ENCODE peak calls at places on chromosome 9, in six cellular contexts. One of them, this sample, is unnamed.

GRCh38 chr9:35820076-35820475 is 5.2 kb upstream of the HINT2 start:
- DNase-seq in stimulated activated CD4-positive, alpha-beta T cell treated with anti-CD3 and anti-CD28 coated beads, Interleukin-12 subunit alpha, Interleukin-12 subunit beta, amount 100 ng/mL, for 4 hours: no peak
- DNase-seq in Right ventricle myocardium superior: no peak
- DNase-seq in NCI-H1417 treated with DMSO at 0.1 percent for 48 hours: no peak
- DNase-seq in choroid plexus epithelial cell: peak
- DNase-seq in nephron progenitor cell: no peak
- DNase-seq in this sample: no peak

GRCh38 chr9:72557549-72557948 is 36.1 kb downstream of the TMC1 start:
- DNase-seq in nephron progenitor cell: peak
- DNase-seq in stimulated activated CD4-positive, alpha-beta T cell treated with anti-CD3 and anti-CD28 coated beads, Interleukin-12 subunit alpha, Interleukin-12 subunit beta, amount 100 ng/mL, for 4 hours: peak
- DNase-seq in Right ventricle myocardium superior: no peak
- DNase-seq in NCI-H1417 treated with DMSO at 0.1 percent for 48 hours: no peak
- DNase-seq in choroid plexus epithelial cell: peak
- DNase-seq in this sample: no peak

GRCh38 chr9:77832647-77833046 is 184.5 kb upstream of the GNA14 start:
- DNase-seq in nephron progenitor cell: no peak
- DNase-seq in stimulated activated CD4-positive, alpha-beta T cell treated with anti-CD3 and anti-CD28 coated beads, Interleukin-12 subunit alpha, Interleukin-12 subunit beta, amount 100 ng/mL, for 4 hours: no peak
- DNase-seq in NCI-H1417 treated with DMSO at 0.1 percent for 48 hours: no peak
- DNase-seq in Right ventricle myocardium superior: no peak
- DNase-seq in choroid plexus epithelial cell: no peak
- DNase-seq in this sample: no peak

GRCh38 chr9:84445737-84446136 is 105.2 kb upstream of the SLC28A3 start:
- DNase-seq in NCI-H1417 treated with DMSO at 0.1 percent for 48 hours: no peak
- DNase-seq in stimulated activated CD4-positive, alpha-beta T cell treated with anti-CD3 and anti-CD28 coated beads, Interleukin-12 subunit alpha, Interleukin-12 subunit beta, amount 100 ng/mL, for 4 hours: no peak
- DNase-seq in choroid plexus epithelial cell: no peak
- DNase-seq in Right ventricle myocardium superior: no peak
- DNase-seq in nephron progenitor cell: no peak
- DNase-seq in this sample: no peak

GRCh38 chr9:82363666-82364065 is 375.1 kb downstream of the SPATA31D1 start:
- DNase-seq in stimulated activated CD4-positive, alpha-beta T cell treated with anti-CD3 and anti-CD28 coated beads, Interleukin-12 subunit alpha, Interleukin-12 subunit beta, amount 100 ng/mL, for 4 hours: no peak
- DNase-seq in NCI-H1417 treated with DMSO at 0.1 percent for 48 hours: peak
- DNase-seq in Right ventricle myocardium superior: no peak
- DNase-seq in nephron progenitor cell: no peak
- DNase-seq in choroid plexus epithelial cell: no peak
- DNase-seq in this sample: no peak

GRCh38 chr9:35882265-35882848 is 12.2 kb upstream of the OR13J1 start:
- DNase-seq in NCI-H1417 treated with DMSO at 0.1 percent for 48 hours: no peak
- DNase-seq in nephron progenitor cell: peak
- DNase-seq in Right ventricle myocardium superior: peak
- DNase-seq in stimulated activated CD4-positive, alpha-beta T cell treated with anti-CD3 and anti-CD28 coated beads, Interleukin-12 subunit alpha, Interleukin-12 subunit beta, amount 100 ng/mL, for 4 hours: peak
- DNase-seq in choroid plexus epithelial cell: peak
- DNase-seq in this sample: peak

GRCh38 chr9:38229123-38229829 is 160.2 kb upstream of the SHB start:
- DNase-seq in stimulated activated CD4-positive, alpha-beta T cell treated with anti-CD3 and anti-CD28 coated beads, Interleukin-12 subunit alpha, Interleukin-12 subunit beta, amount 100 ng/mL, for 4 hours: no peak
- DNase-seq in choroid plexus epithelial cell: no peak
- DNase-seq in NCI-H1417 treated with DMSO at 0.1 percent for 48 hours: no peak
- DNase-seq in nephron progenitor cell: no peak
- DNase-seq in Right ventricle myocardium superior: no peak
- DNase-seq in this sample: no peak

GRCh38 chr9:86354882-86355399 is 731 bp upstream of the TUT7 start:
- DNase-seq in Right ventricle myocardium superior: no peak
- DNase-seq in NCI-H1417 treated with DMSO at 0.1 percent for 48 hours: no peak
- DNase-seq in stimulated activated CD4-positive, alpha-beta T cell treated with anti-CD3 and anti-CD28 coated beads, Interleukin-12 subunit alpha, Interleukin-12 subunit beta, amount 100 ng/mL, for 4 hours: no peak
- DNase-seq in nephron progenitor cell: no peak
- DNase-seq in choroid plexus epithelial cell: peak
- DNase-seq in this sample: no peak

GRCh38 chr9:10208691-10209069 is 404.1 kb downstream of the PTPRD start:
- DNase-seq in NCI-H1417 treated with DMSO at 0.1 percent for 48 hours: no peak
- DNase-seq in nephron progenitor cell: no peak
- DNase-seq in Right ventricle myocardium superior: no peak
- DNase-seq in stimulated activated CD4-positive, alpha-beta T cell treated with anti-CD3 and anti-CD28 coated beads, Interleukin-12 subunit alpha, Interleukin-12 subunit beta, amount 100 ng/mL, for 4 hours: no peak
- DNase-seq in choroid plexus epithelial cell: no peak
- DNase-seq in this sample: no peak

GRCh38 chr9:93254806-93255519 is 71.0 kb downstream of the WNK2 start:
- DNase-seq in choroid plexus epithelial cell: no peak
- DNase-seq in nephron progenitor cell: no peak
- DNase-seq in Right ventricle myocardium superior: peak
- DNase-seq in stimulated activated CD4-positive, alpha-beta T cell treated with anti-CD3 and anti-CD28 coated beads, Interleukin-12 subunit alpha, Interleukin-12 subunit beta, amount 100 ng/mL, for 4 hours: no peak
- DNase-seq in NCI-H1417 treated with DMSO at 0.1 percent for 48 hours: no peak
- DNase-seq in this sample: no peak

GRCh38 chr9:129626944-129627297 is 958 bp downstream of the NTMT1 start:
- DNase-seq in Right ventricle myocardium superior: no peak
- DNase-seq in NCI-H1417 treated with DMSO at 0.1 percent for 48 hours: no peak
- DNase-seq in choroid plexus epithelial cell: peak
- DNase-seq in nephron progenitor cell: no peak
- DNase-seq in stimulated activated CD4-positive, alpha-beta T cell treated with anti-CD3 and anti-CD28 coated beads, Interleukin-12 subunit alpha, Interleukin-12 subunit beta, amount 100 ng/mL, for 4 hours: no peak
- DNase-seq in this sample: no peak

GRCh38 chr9:27496134-27496504 is 28.0 kb upstream of the IFNK start:
- DNase-seq in nephron progenitor cell: no peak
- DNase-seq in choroid plexus epithelial cell: peak
- DNase-seq in NCI-H1417 treated with DMSO at 0.1 percent for 48 hours: no peak
- DNase-seq in Right ventricle myocardium superior: no peak
- DNase-seq in stimulated activated CD4-positive, alpha-beta T cell treated with anti-CD3 and anti-CD28 coated beads, Interleukin-12 subunit alpha, Interleukin-12 subunit beta, amount 100 ng/mL, for 4 hours: no peak
- DNase-seq in this sample: no peak